ENCODE peak calls at places on chromosomes 3 and 15, in four cellular contexts. One of them, this sample, is unnamed.

GRCh38 chr3:178795349-178795748 is 259.1 kb downstream of the KCNMB2 start:
- DNase-seq in fibroblast of mammary gland: no peak
- DNase-seq in osteocyte: no peak
- DNase-seq in heart left ventricle: no peak
- DNase-seq in this sample: no peak

GRCh38 chr3:66499881-66500574 is 794 bp downstream of the LRIG1 start:
- DNase-seq in fibroblast of mammary gland: no peak
- DNase-seq in osteocyte: no peak
- DNase-seq in heart left ventricle: peak; percentile 53
- DNase-seq in this sample: peak; percentile 16

GRCh38 chr3:65412591-65412990 is 626.1 kb downstream of the MAGI1 start:
- DNase-seq in fibroblast of mammary gland: no peak
- DNase-seq in osteocyte: no peak
- DNase-seq in heart left ventricle: peak; percentile 79
- DNase-seq in this sample: peak; percentile 14

GRCh38 chr3:36524560-36524959 is 144.3 kb downstream of the STAC start:
- DNase-seq in fibroblast of mammary gland: no peak
- DNase-seq in osteocyte: no peak
- DNase-seq in heart left ventricle: no peak
- DNase-seq in this sample: no peak

GRCh38 chr3:72891053-72891855 is 3.4 kb downstream of the GXYLT2 start:
- DNase-seq in fibroblast of mammary gland: peak; percentile 99
- DNase-seq in osteocyte: no peak
- DNase-seq in heart left ventricle: peak; percentile 84
- DNase-seq in this sample: peak; percentile 62

GRCh38 chr15:90906181-90906849 is 3.2 kb downstream of the MAN2A2 start:
- DNase-seq in fibroblast of mammary gland: no peak
- DNase-seq in osteocyte: no peak
- DNase-seq in heart left ventricle: no peak
- DNase-seq in this sample: no peak

GRCh38 chr15:67839358-67839928 is 402 bp downstream of the RNU6-1 start:
- DNase-seq in fibroblast of mammary gland: peak; percentile 54
- DNase-seq in osteocyte: no peak
- DNase-seq in heart left ventricle: no peak
- DNase-seq in this sample: peak; percentile 60

GRCh38 chr3:15151166-15151565 is 52.2 kb upstream of the RBSN start:
- DNase-seq in fibroblast of mammary gland: no peak
- DNase-seq in osteocyte: no peak
- DNase-seq in heart left ventricle: no peak
- DNase-seq in this sample: peak; percentile 16

GRCh38 chr15:70096975-70097336 is 761 bp downstream of the TLE3 start:
- DNase-seq in fibroblast of mammary gland: no peak
- DNase-seq in osteocyte: no peak
- DNase-seq in heart left ventricle: no peak
- DNase-seq in this sample: peak; percentile 22

GRCh38 chr3:116667791-116668190 is 41.8 kb upstream of the TUSC7 start:
- DNase-seq in fibroblast of mammary gland: no peak
- DNase-seq in osteocyte: no peak
- DNase-seq in heart left ventricle: no peak
- DNase-seq in this sample: no peak

GRCh38 chr3:66113542-66113941 is 74.8 kb upstream of the MAGI1 start:
- DNase-seq in fibroblast of mammary gland: peak; percentile 7
- DNase-seq in osteocyte: no peak
- DNase-seq in heart left ventricle: no peak
- DNase-seq in this sample: no peak

GRCh38 chr3:155495387-155495786 is 201.9 kb upstream of the STRIT1 start:
- DNase-seq in fibroblast of mammary gland: peak; percentile 47
- DNase-seq in osteocyte: no peak
- DNase-seq in heart left ventricle: no peak
- DNase-seq in this sample: no peak

GRCh38 chr15:31327674-31328424 is 1.2 kb downstream of the KLF13 start:
- DNase-seq in fibroblast of mammary gland: peak; percentile 28
- DNase-seq in osteocyte: no peak
- DNase-seq in heart left ventricle: peak; percentile 82
- DNase-seq in this sample: peak; percentile 47

GRCh38 chr3:25453521-25454410 is 25.7 kb downstream of the RARB start:
- DNase-seq in fibroblast of mammary gland: peak; percentile 89
- DNase-seq in osteocyte: no peak
- DNase-seq in heart left ventricle: no peak
- DNase-seq in this sample: no peak

GRCh38 chr15:71812966-71813722 is 2.8 kb downstream of the NR2E3 start:
- DNase-seq in fibroblast of mammary gland: no peak
- DNase-seq in osteocyte: peak; percentile 82
- DNase-seq in heart left ventricle: peak; percentile 76
- DNase-seq in this sample: no peak

GRCh38 chr15:26891448-26891881 is 24.6 kb downstream of the GABRA5 start:
- DNase-seq in fibroblast of mammary gland: peak; percentile 56
- DNase-seq in osteocyte: no peak
- DNase-seq in heart left ventricle: peak; percentile 47
- DNase-seq in this sample: peak; percentile 5

GRCh38 chr3:21390136-21390535 is 360.9 kb downstream of the ZNF385D start:
- DNase-seq in fibroblast of mammary gland: peak; percentile 88
- DNase-seq in osteocyte: no peak
- DNase-seq in heart left ventricle: no peak
- DNase-seq in this sample: no peak

GRCh38 chr15:52256930-52257733 is 38.5 kb downstream of the MYO5C start:
- DNase-seq in fibroblast of mammary gland: peak; percentile 33
- DNase-seq in osteocyte: no peak
- DNase-seq in heart left ventricle: no peak
- DNase-seq in this sample: no peak

GRCh38 chr3:127135241-127136023 is 57.5 kb upstream of the PRR23E start:
- DNase-seq in fibroblast of mammary gland: peak; percentile 19
- DNase-seq in osteocyte: peak; percentile 81
- DNase-seq in heart left ventricle: peak; percentile 63
- DNase-seq in this sample: no peak

GRCh38 chr3:126128504-126129407 is 44.8 kb upstream of the SLC41A3 start:
- DNase-seq in fibroblast of mammary gland: no peak
- DNase-seq in osteocyte: peak; percentile 76
- DNase-seq in heart left ventricle: no peak
- DNase-seq in this sample: no peak

GRCh38 chr3:43770426-43771103 is 79.8 kb downstream of the ABHD5 start:
- DNase-seq in fibroblast of mammary gland: peak; percentile 30
- DNase-seq in osteocyte: no peak
- DNase-seq in heart left ventricle: peak; percentile 81
- DNase-seq in this sample: peak; percentile 28

GRCh38 chr3:15113884-15114283 is 14.9 kb upstream of the RBSN start:
- DNase-seq in fibroblast of mammary gland: no peak
- DNase-seq in osteocyte: no peak
- DNase-seq in heart left ventricle: no peak
- DNase-seq in this sample: no peak

GRCh38 chr3:113825090-113825489 is 13.5 kb upstream of the GRAMD1C start:
- DNase-seq in fibroblast of mammary gland: peak; percentile 15
- DNase-seq in osteocyte: no peak
- DNase-seq in heart left ventricle: no peak
- DNase-seq in this sample: peak; percentile 35

GRCh38 chr3:36557708-36558100 is 177.4 kb downstream of the STAC start:
- DNase-seq in fibroblast of mammary gland: no peak
- DNase-seq in osteocyte: no peak
- DNase-seq in heart left ventricle: no peak
- DNase-seq in this sample: no peak

GRCh38 chr3:151009981-151010380 is 37.5 kb upstream of the CLRN1 start:
- DNase-seq in fibroblast of mammary gland: peak; percentile 40
- DNase-seq in osteocyte: no peak
- DNase-seq in heart left ventricle: no peak
- DNase-seq in this sample: peak; percentile 16

GRCh38 chr15:35713733-35714132 is 167.8 kb upstream of the DPH6 start:
- DNase-seq in fibroblast of mammary gland: peak; percentile 54
- DNase-seq in osteocyte: no peak
- DNase-seq in heart left ventricle: no peak
- DNase-seq in this sample: peak; percentile 64

GRCh38 chr3:102614580-102614979 is 179.8 kb downstream of the ZPLD1 start:
- DNase-seq in fibroblast of mammary gland: no peak
- DNase-seq in osteocyte: no peak
- DNase-seq in heart left ventricle: no peak
- DNase-seq in this sample: no peak

GRCh38 chr3:38583688-38584087 is 65.8 kb downstream of the SCN5A start:
- DNase-seq in fibroblast of mammary gland: no peak
- DNase-seq in osteocyte: peak; percentile 62
- DNase-seq in heart left ventricle: no peak
- DNase-seq in this sample: no peak

GRCh38 chr3:101809178-101810022 is 30.4 kb downstream of the NXPE3 start:
- DNase-seq in fibroblast of mammary gland: peak; percentile 60
- DNase-seq in osteocyte: no peak
- DNase-seq in heart left ventricle: no peak
- DNase-seq in this sample: peak; percentile 46

GRCh38 chr3:170942011-170942410 is 33.6 kb upstream of the EIF5A2 start:
- DNase-seq in fibroblast of mammary gland: no peak
- DNase-seq in osteocyte: no peak
- DNase-seq in heart left ventricle: no peak
- DNase-seq in this sample: no peak

GRCh38 chr15:87493803-87494202 is 762.7 kb downstream of the NTRK3 start:
- DNase-seq in fibroblast of mammary gland: no peak
- DNase-seq in osteocyte: no peak
- DNase-seq in heart left ventricle: no peak
- DNase-seq in this sample: no peak

GRCh38 chr3:169659096-169659521 is 4.4 kb downstream of the MECOM start:
- DNase-seq in fibroblast of mammary gland: no peak
- DNase-seq in osteocyte: no peak
- DNase-seq in heart left ventricle: peak; percentile 58
- DNase-seq in this sample: no peak

GRCh38 chr3:9231006-9231405 is 18.4 kb downstream of the SRGAP3 start:
- DNase-seq in fibroblast of mammary gland: peak; percentile 11
- DNase-seq in osteocyte: no peak
- DNase-seq in heart left ventricle: no peak
- DNase-seq in this sample: no peak

GRCh38 chr15:101536166-101536874 is 46.8 kb upstream of the PCSK6 start:
- DNase-seq in fibroblast of mammary gland: no peak
- DNase-seq in osteocyte: peak; percentile 32
- DNase-seq in heart left ventricle: no peak
- DNase-seq in this sample: no peak

GRCh38 chr3:27221264-27221932 is 147.8 kb downstream of the NEK10 start:
- DNase-seq in fibroblast of mammary gland: no peak
- DNase-seq in osteocyte: no peak
- DNase-seq in heart left ventricle: no peak
- DNase-seq in this sample: no peak

GRCh38 chr3:128052831-128053419 is 688 bp downstream of the SEC61A1 start:
- DNase-seq in fibroblast of mammary gland: peak; percentile 29
- DNase-seq in osteocyte: peak; percentile 10
- DNase-seq in heart left ventricle: no peak
- DNase-seq in this sample: no peak

GRCh38 chr3:71710906-71711494 is 14.2 kb downstream of the EIF4E3 start:
- DNase-seq in fibroblast of mammary gland: peak; percentile 71
- DNase-seq in osteocyte: no peak
- DNase-seq in heart left ventricle: no peak
- DNase-seq in this sample: peak; percentile 56

GRCh38 chr15:40310001-40310959 is 2.5 kb upstream of the PLCB2 start:
- DNase-seq in fibroblast of mammary gland: peak; percentile 30
- DNase-seq in osteocyte: no peak
- DNase-seq in heart left ventricle: peak; percentile 75
- DNase-seq in this sample: peak; percentile 55

GRCh38 chr3:34013818-34014576 is 215.6 kb downstream of the PDCD6IP start:
- DNase-seq in fibroblast of mammary gland: no peak
- DNase-seq in osteocyte: no peak
- DNase-seq in heart left ventricle: no peak
- DNase-seq in this sample: no peak

GRCh38 chr3:34017757-34018156 is 219.3 kb downstream of the PDCD6IP start:
- DNase-seq in fibroblast of mammary gland: no peak
- DNase-seq in osteocyte: no peak
- DNase-seq in heart left ventricle: no peak
- DNase-seq in this sample: no peak

GRCh38 chr3:34016925-34017592 is 218.6 kb downstream of the PDCD6IP start:
- DNase-seq in fibroblast of mammary gland: no peak
- DNase-seq in osteocyte: no peak
- DNase-seq in heart left ventricle: no peak
- DNase-seq in this sample: peak; percentile 45

GRCh38 chr3:34012102-34012461 is 213.7 kb downstream of the PDCD6IP start:
- DNase-seq in fibroblast of mammary gland: peak; percentile 99
- DNase-seq in osteocyte: no peak
- DNase-seq in heart left ventricle: no peak
- DNase-seq in this sample: peak; percentile 95

GRCh38 chr3:34015204-34016142 is 217.0 kb downstream of the PDCD6IP start:
- DNase-seq in fibroblast of mammary gland: peak; percentile 53
- DNase-seq in osteocyte: no peak
- DNase-seq in heart left ventricle: no peak
- DNase-seq in this sample: no peak
- TF ChIP-seq CTCF in fibroblast of mammary gland: peak; percentile 57
- TF ChIP-seq CTCF in osteocyte: peak; percentile 29
- TF ChIP-seq CTCF in heart left ventricle: no peak
- TF ChIP-seq CTCF in this sample: no peak

GRCh38 chr15:75450307-75451201 is 936 bp downstream of the SIN3A start:
- DNase-seq in fibroblast of mammary gland: peak; percentile 95
- DNase-seq in osteocyte: peak; percentile 98
- DNase-seq in heart left ventricle: peak; percentile 98
- DNase-seq in this sample: peak; percentile 98
- TF ChIP-seq CTCF in fibroblast of mammary gland: no peak
- TF ChIP-seq CTCF in osteocyte: no peak
- TF ChIP-seq CTCF in heart left ventricle: no peak
- TF ChIP-seq CTCF in this sample: no peak

GRCh38 chr15:96345560-96346389 is 15.3 kb downstream of the NR2F2 start:
- DNase-seq in fibroblast of mammary gland: peak; percentile 85
- DNase-seq in osteocyte: no peak
- DNase-seq in heart left ventricle: peak; percentile 85
- DNase-seq in this sample: peak; percentile 23
- TF ChIP-seq CTCF in fibroblast of mammary gland: peak; percentile 54
- TF ChIP-seq CTCF in osteocyte: peak; percentile 59
- TF ChIP-seq CTCF in heart left ventricle: peak; percentile 77
- TF ChIP-seq CTCF in this sample: peak; percentile 48

DNA sequence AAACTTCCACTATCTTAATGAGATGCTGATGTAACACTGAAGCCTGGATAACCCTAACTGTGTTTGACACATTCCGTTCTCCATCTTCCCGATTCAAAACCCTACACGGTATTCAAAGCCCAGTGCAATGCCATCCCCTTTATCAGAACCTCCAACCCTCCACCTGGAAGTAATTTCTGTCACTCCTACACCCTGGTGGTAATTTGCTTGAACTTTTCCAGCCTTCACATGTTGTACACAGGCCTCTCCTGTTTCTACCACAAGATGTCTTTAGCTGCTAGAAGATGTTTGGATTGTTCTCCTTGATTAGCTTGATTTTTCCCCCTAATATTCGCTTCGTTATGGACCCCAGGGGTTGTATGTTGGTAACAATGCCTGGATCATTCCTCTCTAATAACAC is 208.9 kb downstream of the CHST2 start:
- DNase-seq in fibroblast of mammary gland: no peak
- DNase-seq in osteocyte: no peak
- DNase-seq in heart left ventricle: no peak
- DNase-seq in this sample: no peak
- TF ChIP-seq CTCF in fibroblast of mammary gland: peak; percentile 7
- TF ChIP-seq CTCF in osteocyte: peak; percentile 25
- TF ChIP-seq CTCF in heart left ventricle: no peak
- TF ChIP-seq CTCF in this sample: peak; percentile 16

This sample was measured in MCF 10A.